ENCODE peak calls at places on chromosome 12, in seven cellular contexts. One of them, this sample, is unnamed.

GRCh38 chr12:110846615-110847566 is at the start of gene CCDC63:
- DNase-seq in RPMI8226: peak; percentile 58
- DNase-seq in stimulated activated naive CD8-positive, alpha-beta T cell treated with anti-CD3 and anti-CD28 coated beads, Interleukin-15, amount 100 ng/mL, for 72 hours: peak; percentile 34
- DNase-seq in GM19239: peak; percentile 40
- DNase-seq in kidney glomerular epithelial cell: no peak
- DNase-seq in caudate nucleus: no peak
- DNase-seq in activated CD4-positive, alpha-beta T cell treated with anti-CD3 and anti-CD28 coated beads for 4 hours: peak; percentile 7
- DNase-seq in this sample: no peak

GRCh38 chr12:6272300-6273208 is 37.9 kb upstream of the PLEKHG6 start:
- DNase-seq in RPMI8226: peak; percentile 93
- DNase-seq in stimulated activated naive CD8-positive, alpha-beta T cell treated with anti-CD3 and anti-CD28 coated beads, Interleukin-15, amount 100 ng/mL, for 72 hours: peak; percentile 49
- DNase-seq in GM19239: no peak
- DNase-seq in kidney glomerular epithelial cell: peak; percentile 61
- DNase-seq in caudate nucleus: no peak
- DNase-seq in activated CD4-positive, alpha-beta T cell treated with anti-CD3 and anti-CD28 coated beads for 4 hours: no peak
- DNase-seq in this sample: peak; percentile 78

GRCh38 chr12:27851311-27851710 is 71.3 kb upstream of the MANSC4 start:
- DNase-seq in RPMI8226: no peak
- DNase-seq in stimulated activated naive CD8-positive, alpha-beta T cell treated with anti-CD3 and anti-CD28 coated beads, Interleukin-15, amount 100 ng/mL, for 72 hours: no peak
- DNase-seq in GM19239: no peak
- DNase-seq in kidney glomerular epithelial cell: no peak
- DNase-seq in caudate nucleus: no peak
- DNase-seq in activated CD4-positive, alpha-beta T cell treated with anti-CD3 and anti-CD28 coated beads for 4 hours: no peak
- DNase-seq in this sample: no peak

GRCh38 chr12:109999983-110000505 is 814 bp downstream of the ANKRD13A start:
- DNase-seq in RPMI8226: peak; percentile 54
- DNase-seq in stimulated activated naive CD8-positive, alpha-beta T cell treated with anti-CD3 and anti-CD28 coated beads, Interleukin-15, amount 100 ng/mL, for 72 hours: no peak
- DNase-seq in GM19239: no peak
- DNase-seq in kidney glomerular epithelial cell: peak; percentile 46
- DNase-seq in caudate nucleus: no peak
- DNase-seq in activated CD4-positive, alpha-beta T cell treated with anti-CD3 and anti-CD28 coated beads for 4 hours: no peak
- DNase-seq in this sample: no peak

GRCh38 chr12:92107094-92107493 is 38.6 kb downstream of the BTG1 start:
- DNase-seq in RPMI8226: no peak
- DNase-seq in stimulated activated naive CD8-positive, alpha-beta T cell treated with anti-CD3 and anti-CD28 coated beads, Interleukin-15, amount 100 ng/mL, for 72 hours: no peak
- DNase-seq in GM19239: no peak
- DNase-seq in kidney glomerular epithelial cell: no peak
- DNase-seq in caudate nucleus: no peak
- DNase-seq in activated CD4-positive, alpha-beta T cell treated with anti-CD3 and anti-CD28 coated beads for 4 hours: no peak
- DNase-seq in this sample: no peak

GRCh38 chr12:53074290-53074998 is 4.7 kb downstream of the SPRYD3 start:
- DNase-seq in RPMI8226: no peak
- DNase-seq in stimulated activated naive CD8-positive, alpha-beta T cell treated with anti-CD3 and anti-CD28 coated beads, Interleukin-15, amount 100 ng/mL, for 72 hours: no peak
- DNase-seq in GM19239: no peak
- DNase-seq in kidney glomerular epithelial cell: no peak
- DNase-seq in caudate nucleus: no peak
- DNase-seq in activated CD4-positive, alpha-beta T cell treated with anti-CD3 and anti-CD28 coated beads for 4 hours: no peak
- DNase-seq in this sample: no peak

GRCh38 chr12:90515199-90516175 is 439.5 kb downstream of the CCER1 start:
- DNase-seq in RPMI8226: no peak
- DNase-seq in stimulated activated naive CD8-positive, alpha-beta T cell treated with anti-CD3 and anti-CD28 coated beads, Interleukin-15, amount 100 ng/mL, for 72 hours: no peak
- DNase-seq in GM19239: no peak
- DNase-seq in kidney glomerular epithelial cell: no peak
- DNase-seq in caudate nucleus: no peak
- DNase-seq in activated CD4-positive, alpha-beta T cell treated with anti-CD3 and anti-CD28 coated beads for 4 hours: no peak
- DNase-seq in this sample: no peak

GRCh38 chr12:89138048-89138852 is 214.1 kb downstream of the DUSP6 start:
- DNase-seq in RPMI8226: no peak
- DNase-seq in stimulated activated naive CD8-positive, alpha-beta T cell treated with anti-CD3 and anti-CD28 coated beads, Interleukin-15, amount 100 ng/mL, for 72 hours: peak; percentile 55
- DNase-seq in GM19239: no peak
- DNase-seq in kidney glomerular epithelial cell: no peak
- DNase-seq in caudate nucleus: no peak
- DNase-seq in activated CD4-positive, alpha-beta T cell treated with anti-CD3 and anti-CD28 coated beads for 4 hours: no peak
- DNase-seq in this sample: no peak

GRCh38 chr12:132560831-132561783 is 49.3 kb downstream of the LRCOL1 start:
- DNase-seq in RPMI8226: peak; percentile 75
- DNase-seq in stimulated activated naive CD8-positive, alpha-beta T cell treated with anti-CD3 and anti-CD28 coated beads, Interleukin-15, amount 100 ng/mL, for 72 hours: peak; percentile 71
- DNase-seq in GM19239: peak; percentile 97
- DNase-seq in kidney glomerular epithelial cell: peak; percentile 24
- DNase-seq in caudate nucleus: no peak
- DNase-seq in activated CD4-positive, alpha-beta T cell treated with anti-CD3 and anti-CD28 coated beads for 4 hours: peak; percentile 74
- DNase-seq in this sample: peak; percentile 29

GRCh38 chr12:21526721-21527345 is 737 bp downstream of the SPX start:
- DNase-seq in RPMI8226: no peak
- DNase-seq in stimulated activated naive CD8-positive, alpha-beta T cell treated with anti-CD3 and anti-CD28 coated beads, Interleukin-15, amount 100 ng/mL, for 72 hours: no peak
- DNase-seq in GM19239: no peak
- DNase-seq in kidney glomerular epithelial cell: peak; percentile 19
- DNase-seq in caudate nucleus: no peak
- DNase-seq in activated CD4-positive, alpha-beta T cell treated with anti-CD3 and anti-CD28 coated beads for 4 hours: no peak
- DNase-seq in this sample: no peak

GRCh38 chr12:5587701-5588100 is 155.8 kb downstream of the NTF3 start:
- DNase-seq in RPMI8226: no peak
- DNase-seq in stimulated activated naive CD8-positive, alpha-beta T cell treated with anti-CD3 and anti-CD28 coated beads, Interleukin-15, amount 100 ng/mL, for 72 hours: no peak
- DNase-seq in GM19239: no peak
- DNase-seq in kidney glomerular epithelial cell: no peak
- DNase-seq in caudate nucleus: no peak
- DNase-seq in activated CD4-positive, alpha-beta T cell treated with anti-CD3 and anti-CD28 coated beads for 4 hours: no peak
- DNase-seq in this sample: no peak

GRCh38 chr12:124395284-124395752 is 100.4 kb downstream of the RFLNA start:
- DNase-seq in RPMI8226: no peak
- DNase-seq in stimulated activated naive CD8-positive, alpha-beta T cell treated with anti-CD3 and anti-CD28 coated beads, Interleukin-15, amount 100 ng/mL, for 72 hours: no peak
- DNase-seq in GM19239: no peak
- DNase-seq in kidney glomerular epithelial cell: no peak
- DNase-seq in caudate nucleus: no peak
- DNase-seq in activated CD4-positive, alpha-beta T cell treated with anti-CD3 and anti-CD28 coated beads for 4 hours: no peak
- DNase-seq in this sample: no peak

GRCh38 chr12:118103231-118103600 is 595 bp downstream of the VSIG10 start:
- DNase-seq in RPMI8226: no peak
- DNase-seq in stimulated activated naive CD8-positive, alpha-beta T cell treated with anti-CD3 and anti-CD28 coated beads, Interleukin-15, amount 100 ng/mL, for 72 hours: no peak
- DNase-seq in GM19239: no peak
- DNase-seq in kidney glomerular epithelial cell: no peak
- DNase-seq in caudate nucleus: no peak
- DNase-seq in activated CD4-positive, alpha-beta T cell treated with anti-CD3 and anti-CD28 coated beads for 4 hours: no peak
- DNase-seq in this sample: no peak

GRCh38 chr12:47988073-47989022 is 15.9 kb downstream of the COL2A1 start:
- DNase-seq in RPMI8226: no peak
- DNase-seq in stimulated activated naive CD8-positive, alpha-beta T cell treated with anti-CD3 and anti-CD28 coated beads, Interleukin-15, amount 100 ng/mL, for 72 hours: no peak
- DNase-seq in GM19239: no peak
- DNase-seq in kidney glomerular epithelial cell: peak; percentile 10
- DNase-seq in caudate nucleus: no peak
- DNase-seq in activated CD4-positive, alpha-beta T cell treated with anti-CD3 and anti-CD28 coated beads for 4 hours: no peak
- DNase-seq in this sample: peak; percentile 12

GRCh38 chr12:120669055-120669828 is 17.7 kb upstream of the MLEC start:
- DNase-seq in RPMI8226: peak; percentile 80
- DNase-seq in stimulated activated naive CD8-positive, alpha-beta T cell treated with anti-CD3 and anti-CD28 coated beads, Interleukin-15, amount 100 ng/mL, for 72 hours: no peak
- DNase-seq in GM19239: no peak
- DNase-seq in kidney glomerular epithelial cell: peak; percentile 42
- DNase-seq in caudate nucleus: no peak
- DNase-seq in activated CD4-positive, alpha-beta T cell treated with anti-CD3 and anti-CD28 coated beads for 4 hours: no peak
- DNase-seq in this sample: no peak

GRCh38 chr12:15590180-15590826 is 198.9 kb downstream of the EPS8 start:
- DNase-seq in RPMI8226: peak; percentile 67
- DNase-seq in stimulated activated naive CD8-positive, alpha-beta T cell treated with anti-CD3 and anti-CD28 coated beads, Interleukin-15, amount 100 ng/mL, for 72 hours: peak; percentile 57
- DNase-seq in GM19239: peak; percentile 22
- DNase-seq in kidney glomerular epithelial cell: peak; percentile 77
- DNase-seq in caudate nucleus: peak; percentile 77
- DNase-seq in activated CD4-positive, alpha-beta T cell treated with anti-CD3 and anti-CD28 coated beads for 4 hours: peak; percentile 53
- DNase-seq in this sample: no peak

GRCh38 chr12:7207866-7208612 is 18.6 kb downstream of the PEX5 start:
- DNase-seq in RPMI8226: no peak
- DNase-seq in stimulated activated naive CD8-positive, alpha-beta T cell treated with anti-CD3 and anti-CD28 coated beads, Interleukin-15, amount 100 ng/mL, for 72 hours: no peak
- DNase-seq in GM19239: no peak
- DNase-seq in kidney glomerular epithelial cell: no peak
- DNase-seq in caudate nucleus: peak; percentile 16
- DNase-seq in activated CD4-positive, alpha-beta T cell treated with anti-CD3 and anti-CD28 coated beads for 4 hours: no peak
- DNase-seq in this sample: no peak

GRCh38 chr12:69442894-69443293 is 27.3 kb upstream of the FRS2 start:
- DNase-seq in RPMI8226: no peak
- DNase-seq in stimulated activated naive CD8-positive, alpha-beta T cell treated with anti-CD3 and anti-CD28 coated beads, Interleukin-15, amount 100 ng/mL, for 72 hours: no peak
- DNase-seq in GM19239: no peak
- DNase-seq in kidney glomerular epithelial cell: no peak
- DNase-seq in caudate nucleus: no peak
- DNase-seq in activated CD4-positive, alpha-beta T cell treated with anti-CD3 and anti-CD28 coated beads for 4 hours: no peak
- DNase-seq in this sample: no peak

GRCh38 chr12:104710940-104711725 is 247.0 kb downstream of the SLC41A2 start:
- DNase-seq in RPMI8226: no peak
- DNase-seq in stimulated activated naive CD8-positive, alpha-beta T cell treated with anti-CD3 and anti-CD28 coated beads, Interleukin-15, amount 100 ng/mL, for 72 hours: no peak
- DNase-seq in GM19239: no peak
- DNase-seq in kidney glomerular epithelial cell: no peak
- DNase-seq in caudate nucleus: no peak
- DNase-seq in activated CD4-positive, alpha-beta T cell treated with anti-CD3 and anti-CD28 coated beads for 4 hours: no peak
- DNase-seq in this sample: no peak

GRCh38 chr12:71295913-71296312 is 138.1 kb upstream of the TSPAN8 start:
- DNase-seq in RPMI8226: no peak
- DNase-seq in stimulated activated naive CD8-positive, alpha-beta T cell treated with anti-CD3 and anti-CD28 coated beads, Interleukin-15, amount 100 ng/mL, for 72 hours: no peak
- DNase-seq in GM19239: no peak
- DNase-seq in kidney glomerular epithelial cell: no peak
- DNase-seq in caudate nucleus: no peak
- DNase-seq in activated CD4-positive, alpha-beta T cell treated with anti-CD3 and anti-CD28 coated beads for 4 hours: no peak
- DNase-seq in this sample: no peak

GRCh38 chr12:129096184-129096583 is 242.9 kb downstream of the GLT1D1 start:
- DNase-seq in RPMI8226: no peak
- DNase-seq in stimulated activated naive CD8-positive, alpha-beta T cell treated with anti-CD3 and anti-CD28 coated beads, Interleukin-15, amount 100 ng/mL, for 72 hours: no peak
- DNase-seq in GM19239: no peak
- DNase-seq in kidney glomerular epithelial cell: no peak
- DNase-seq in caudate nucleus: no peak
- DNase-seq in activated CD4-positive, alpha-beta T cell treated with anti-CD3 and anti-CD28 coated beads for 4 hours: no peak
- DNase-seq in this sample: no peak

This sample was measured in kidney epithelial cell.